ENCODE peak calls at places on chromosomes 7 and 10, in nine cellular contexts. I is dorsolateral prefrontal cortex, R is hepatocyte, Z is iPS DF 6.9, A is suprapubic skin, B is cardiac muscle cell, W is heart left ventricle, M is adrenal gland, O is BJ. V is an unnamed sample. For H3K27me3, the result is how much of the 10 kb centered on the place peaks cover.

GRCh38 chr10:93542358-93542791 is 24.1 kb upstream of the FFAR4 start:
- DNase-seq in I (no peak), R (peak), Z (no peak), A (no peak), B (peak), W (peak), M (no peak), O (no peak), V (peak)

GRCh38 chr7:148264933-148265557 is 325.5 kb upstream of the C7orf33 start:
- DNase-seq in I (no peak), R (peak), Z (peak), A (no peak), B (peak), W (no peak), M (no peak), O (no peak), V (peak)

GRCh38 chr10:107727762-107728317 is 563.3 kb upstream of the SORCS1 start:
- DNase-seq in I (no peak), R (peak), Z (no peak), A (no peak), B (no peak), W (no peak), M (no peak), O (no peak), V (peak)

GRCh38 chr7:48868916-48869315 is 55.4 kb upstream of the CDC14C start:
- DNase-seq in I (no peak), R (no peak), Z (no peak), A (no peak), B (peak), W (no peak), M (no peak), O (no peak), V (no peak)

GRCh38 chr10:131400518-131400917 is 89.0 kb upstream of the TCERG1L start:
- DNase-seq in I (no peak), R (no peak), Z (no peak), A (no peak), B (no peak), W (no peak), M (no peak), O (no peak), V (no peak)

GRCh38 chr10:129056734-129057689 is 410.0 kb upstream of the MGMT start:
- DNase-seq in I (no peak), R (no peak), Z (no peak), A (no peak), B (no peak), W (no peak), M (no peak), O (no peak), V (no peak)

GRCh38 chr7:135714534-135715009 is 13.4 kb downstream of the SLC13A4 start:
- DNase-seq in I (no peak), R (peak), Z (no peak), A (no peak), B (peak), W (no peak), M (no peak), O (no peak), V (no peak)

GRCh38 chr7:28623105-28623730 is 210.9 kb downstream of the CREB5 start:
- DNase-seq in I (no peak), R (no peak), Z (no peak), A (no peak), B (no peak), W (no peak), M (no peak), O (peak), V (no peak)

GRCh38 chr7:42831051-42831952 is 80.6 kb downstream of the C7orf25 start:
- DNase-seq in I (peak), R (peak), Z (peak), A (no peak), B (peak), W (peak), M (peak), O (no peak), V (peak)

GRCh38 chr10:9851808-9852207 is 1165.9 kb upstream of the CELF2 start:
- DNase-seq in I (no peak), R (no peak), Z (no peak), A (no peak), B (no peak), W (no peak), M (no peak), O (no peak), V (no peak)

GRCh38 chr10:79274279-79275104 is 72.8 kb upstream of the PPIF start:
- DNase-seq in I (peak), R (peak), Z (no peak), A (peak), B (peak), W (peak), M (peak), O (peak), V (no peak)

DNA sequence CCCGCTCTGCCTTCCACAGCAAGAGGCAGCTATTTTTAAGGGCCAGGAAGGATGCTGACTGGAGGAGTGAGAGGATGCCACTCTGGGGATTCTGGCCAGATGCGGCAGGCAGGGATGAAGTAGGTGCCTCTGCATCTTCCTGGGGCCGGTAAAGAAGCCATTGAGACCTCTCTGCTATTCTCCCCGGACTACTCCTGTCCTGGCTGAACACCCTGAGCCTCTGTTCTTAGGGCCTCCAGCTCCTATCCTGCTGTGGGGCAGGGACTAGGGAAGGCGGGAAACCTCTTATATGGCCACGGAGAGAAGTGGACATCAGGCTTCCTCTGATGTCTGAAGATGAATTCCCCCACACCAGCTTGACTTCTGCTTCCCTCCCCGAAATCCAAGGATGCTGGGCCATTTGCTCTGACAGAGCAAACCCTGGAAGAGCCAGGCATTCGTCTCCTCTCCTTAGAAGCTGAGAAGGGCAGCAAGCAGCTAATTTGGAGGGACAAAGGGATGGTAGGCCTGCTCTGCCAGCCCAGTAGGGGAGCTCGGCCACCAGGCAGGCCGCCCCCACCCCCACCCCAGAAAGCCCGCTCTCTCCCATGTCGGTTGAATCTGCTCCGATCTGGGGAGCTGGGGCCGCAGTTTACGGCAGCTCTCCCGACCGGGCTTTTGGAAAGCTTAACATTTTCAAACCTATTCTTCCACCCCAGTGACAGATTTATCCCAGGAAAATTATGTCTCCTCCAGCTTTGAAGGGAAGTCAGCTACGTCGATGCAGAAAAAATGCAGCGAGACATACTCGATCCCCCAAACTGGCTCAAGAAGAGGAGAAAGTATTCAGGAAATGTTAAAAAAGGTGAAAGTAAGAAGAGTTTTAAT is 2.8 kb downstream of the FGF8 start:
- DNase-seq in I (no peak), R (no peak), Z (no peak), A (peak), B (no peak), W (no peak), M (no peak), O (no peak), V (no peak)
- H3K4me3 ChIP-seq in I (no peak), R (no peak), Z (no peak), A (no peak), B (no peak), W (no peak), M (no peak), O (no peak), V (no peak)

GRCh38 chr7:154690411-154690810 is 312.5 kb downstream of the PAXIP1 start:
- DNase-seq in I (no peak), R (no peak), Z (no peak), A (no peak), B (no peak), W (no peak), M (no peak), O (no peak), V (no peak)
- H3K27me3 ChIP-seq in I (under half), R (under half), Z (under half), A (under half), B (under half), W (under half), M (under half), O (under half), V (under half)

GRCh38 chr10:121595321-121595805 is 2.9 kb downstream of the FGFR2 start:
- DNase-seq in I (no peak), R (no peak), Z (no peak), A (no peak), B (no peak), W (no peak), M (no peak), O (no peak), V (no peak)

GRCh38 chr10:121594623-121595320 is 3.5 kb downstream of the FGFR2 start:
- DNase-seq in I (no peak), R (no peak), Z (no peak), A (no peak), B (no peak), W (no peak), M (no peak), O (peak), V (no peak)

GRCh38 chr10:121596668-121597503 is 1.4 kb downstream of the FGFR2 start:
- DNase-seq in I (peak), R (peak), Z (peak), A (no peak), B (peak), W (no peak), M (no peak), O (no peak), V (peak)

GRCh38 chr10:121597504-121598241 is 571 bp downstream of the FGFR2 start:
- DNase-seq in I (peak), R (peak), Z (no peak), A (no peak), B (peak), W (no peak), M (peak), O (no peak), V (no peak)

GRCh38 chr10:121595806-121596667 is 2.2 kb downstream of the FGFR2 start:
- DNase-seq in I (peak), R (peak), Z (no peak), A (no peak), B (peak), W (no peak), M (no peak), O (no peak), V (no peak)
- H3K4me3 ChIP-seq in I (peak), R (peak), Z (peak), A (peak), B (peak), W (no peak), M (no peak), O (no peak), V (no peak)

DNA sequence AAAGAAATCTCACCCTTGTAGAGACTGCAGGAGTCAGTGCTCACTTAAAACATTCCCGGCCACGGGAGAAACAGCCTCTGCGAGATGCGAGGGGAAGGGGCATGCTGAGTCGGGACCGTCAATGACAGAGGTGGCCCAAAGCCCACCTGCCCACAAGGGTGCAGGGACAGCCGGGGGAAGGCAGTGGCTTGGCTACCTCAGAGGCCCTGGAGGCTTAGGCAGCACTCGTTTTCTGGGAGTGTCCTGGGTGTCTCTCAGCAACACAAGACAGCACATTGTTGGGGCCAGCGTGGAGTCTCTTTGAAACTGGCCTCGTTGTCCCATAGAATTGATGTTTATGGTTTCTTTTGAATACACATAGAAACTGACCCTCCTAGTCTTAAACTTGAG is 25.6 kb upstream of the SYCE1 start:
- DNase-seq in I (no peak), R (no peak), Z (no peak), A (no peak), B (no peak), W (no peak), M (no peak), O (no peak), V (no peak)
- H3K27me3 ChIP-seq in I (under half), R (under half), Z (under half), A (under half), B (under half), W (under half), M (under half), O (under half), V (under half)